ENCODE peak calls at places on chromosomes 11 and 22, in five cellular contexts. One of them, this sample, is unnamed.

GRCh38 chr11:122977455-122978302 is 4.0 kb downstream of the BSX start:
- DNase-seq in AG09309: no peak
- DNase-seq in NCI-H2029 treated with DMSO at 0.1 percent for 48 hours: peak; percentile 14
- DNase-seq in kidney tubule cell: no peak
- DNase-seq in left cardiac atrium: no peak
- DNase-seq in this sample: no peak

GRCh38 chr22:46245515-46245914 is 4.6 kb downstream of the CDPF1 start:
- DNase-seq in AG09309: no peak
- DNase-seq in NCI-H2029 treated with DMSO at 0.1 percent for 48 hours: peak; percentile 76
- DNase-seq in kidney tubule cell: peak; percentile 32
- DNase-seq in left cardiac atrium: peak; percentile 74
- DNase-seq in this sample: peak; percentile 79

GRCh38 chr22:25542720-25543402 is 21.6 kb upstream of the GRK3 start:
- DNase-seq in AG09309: no peak
- DNase-seq in NCI-H2029 treated with DMSO at 0.1 percent for 48 hours: no peak
- DNase-seq in kidney tubule cell: no peak
- DNase-seq in left cardiac atrium: no peak
- DNase-seq in this sample: no peak

GRCh38 chr11:111777094-111778046 is 11.2 kb upstream of the PPP2R1B start:
- DNase-seq in AG09309: peak; percentile 64
- DNase-seq in NCI-H2029 treated with DMSO at 0.1 percent for 48 hours: peak; percentile 71
- DNase-seq in kidney tubule cell: peak; percentile 75
- DNase-seq in left cardiac atrium: no peak
- DNase-seq in this sample: no peak

GRCh38 chr22:24816841-24817240 is 10.8 kb downstream of the SGSM1 start:
- DNase-seq in AG09309: no peak
- DNase-seq in NCI-H2029 treated with DMSO at 0.1 percent for 48 hours: no peak
- DNase-seq in kidney tubule cell: no peak
- DNase-seq in left cardiac atrium: no peak
- DNase-seq in this sample: no peak

GRCh38 chr22:22486132-22486899 is 22.2 kb downstream of the ZNF280B start:
- DNase-seq in AG09309: no peak
- DNase-seq in NCI-H2029 treated with DMSO at 0.1 percent for 48 hours: no peak
- DNase-seq in kidney tubule cell: no peak
- DNase-seq in left cardiac atrium: no peak
- DNase-seq in this sample: no peak

GRCh38 chr22:39247379-39247778 is 2.6 kb upstream of the PDGFB start:
- DNase-seq in AG09309: no peak
- DNase-seq in NCI-H2029 treated with DMSO at 0.1 percent for 48 hours: no peak
- DNase-seq in kidney tubule cell: no peak
- DNase-seq in left cardiac atrium: no peak
- DNase-seq in this sample: no peak

GRCh38 chr22:30876925-30877553 is 91.5 kb downstream of the MORC2 start:
- DNase-seq in AG09309: no peak
- DNase-seq in NCI-H2029 treated with DMSO at 0.1 percent for 48 hours: no peak
- DNase-seq in kidney tubule cell: no peak
- DNase-seq in left cardiac atrium: peak; percentile 53
- DNase-seq in this sample: peak; percentile 74

GRCh38 chr11:122678406-122678805 is 22.9 kb downstream of the UBASH3B start:
- DNase-seq in AG09309: no peak
- DNase-seq in NCI-H2029 treated with DMSO at 0.1 percent for 48 hours: no peak
- DNase-seq in kidney tubule cell: peak; percentile 58
- DNase-seq in left cardiac atrium: no peak
- DNase-seq in this sample: no peak

GRCh38 chr11:4826425-4826824 is 5.3 kb downstream of the OR51F2 start:
- DNase-seq in AG09309: no peak
- DNase-seq in NCI-H2029 treated with DMSO at 0.1 percent for 48 hours: peak; percentile 47
- DNase-seq in kidney tubule cell: peak; percentile 29
- DNase-seq in left cardiac atrium: no peak
- DNase-seq in this sample: no peak

GRCh38 chr22:20117656-20118571 is 888 bp upstream of the TRMT2A start:
- DNase-seq in AG09309: no peak
- DNase-seq in NCI-H2029 treated with DMSO at 0.1 percent for 48 hours: no peak
- DNase-seq in kidney tubule cell: peak; percentile 28
- DNase-seq in left cardiac atrium: peak; percentile 48
- DNase-seq in this sample: no peak

GRCh38 chr11:32602657-32603410 is 19.2 kb downstream of the EIF3M start:
- DNase-seq in AG09309: no peak
- DNase-seq in NCI-H2029 treated with DMSO at 0.1 percent for 48 hours: no peak
- DNase-seq in kidney tubule cell: no peak
- DNase-seq in left cardiac atrium: no peak
- DNase-seq in this sample: no peak

GRCh38 chr11:26558191-26558590 is 13.9 kb downstream of the MUC15 start:
- DNase-seq in AG09309: no peak
- DNase-seq in NCI-H2029 treated with DMSO at 0.1 percent for 48 hours: no peak
- DNase-seq in kidney tubule cell: no peak
- DNase-seq in left cardiac atrium: no peak
- DNase-seq in this sample: no peak

GRCh38 chr22:28435960-28436359 is 243.7 kb downstream of the TTC28 start:
- DNase-seq in AG09309: no peak
- DNase-seq in NCI-H2029 treated with DMSO at 0.1 percent for 48 hours: no peak
- DNase-seq in kidney tubule cell: no peak
- DNase-seq in left cardiac atrium: no peak
- DNase-seq in this sample: no peak

GRCh38 chr22:46546466-46547178 is 9.2 kb upstream of the CELSR1 start:
- DNase-seq in AG09309: no peak
- DNase-seq in NCI-H2029 treated with DMSO at 0.1 percent for 48 hours: no peak
- DNase-seq in kidney tubule cell: peak; percentile 94
- DNase-seq in left cardiac atrium: peak; percentile 84
- DNase-seq in this sample: no peak

GRCh38 chr22:46159777-46160176 is 9.5 kb downstream of the PPARA start:
- DNase-seq in AG09309: no peak
- DNase-seq in NCI-H2029 treated with DMSO at 0.1 percent for 48 hours: no peak
- DNase-seq in kidney tubule cell: peak; percentile 65
- DNase-seq in left cardiac atrium: no peak
- DNase-seq in this sample: no peak

GRCh38 chr11:927871-928270 is 2.2 kb downstream of the AP2A2 start:
- DNase-seq in AG09309: no peak
- DNase-seq in NCI-H2029 treated with DMSO at 0.1 percent for 48 hours: no peak
- DNase-seq in kidney tubule cell: no peak
- DNase-seq in left cardiac atrium: no peak
- DNase-seq in this sample: no peak

GRCh38 chr11:75534291-75535038 is 8.7 kb upstream of the GDPD5 start:
- DNase-seq in AG09309: no peak
- DNase-seq in NCI-H2029 treated with DMSO at 0.1 percent for 48 hours: no peak
- DNase-seq in kidney tubule cell: no peak
- DNase-seq in left cardiac atrium: no peak
- DNase-seq in this sample: no peak

GRCh38 chr22:39363751-39364484 is 14.1 kb downstream of the SYNGR1 start:
- DNase-seq in AG09309: no peak
- DNase-seq in NCI-H2029 treated with DMSO at 0.1 percent for 48 hours: no peak
- DNase-seq in kidney tubule cell: no peak
- DNase-seq in left cardiac atrium: no peak
- DNase-seq in this sample: peak; percentile 58

GRCh38 chr11:118536726-118537125 is 5.7 kb downstream of the TMEM25 start:
- DNase-seq in AG09309: no peak
- DNase-seq in NCI-H2029 treated with DMSO at 0.1 percent for 48 hours: no peak
- DNase-seq in kidney tubule cell: no peak
- DNase-seq in left cardiac atrium: no peak
- DNase-seq in this sample: no peak

GRCh38 chr11:128573674-128574073 is 13.7 kb downstream of the ETS1 start:
- DNase-seq in AG09309: no peak
- DNase-seq in NCI-H2029 treated with DMSO at 0.1 percent for 48 hours: no peak
- DNase-seq in kidney tubule cell: no peak
- DNase-seq in left cardiac atrium: no peak
- DNase-seq in this sample: no peak

GRCh38 chr11:10805741-10806140 is 3.0 kb downstream of the EIF4G2 start:
- DNase-seq in AG09309: no peak
- DNase-seq in NCI-H2029 treated with DMSO at 0.1 percent for 48 hours: no peak
- DNase-seq in kidney tubule cell: no peak
- DNase-seq in left cardiac atrium: no peak
- DNase-seq in this sample: no peak

GRCh38 chr22:36928826-36929535 is 15.6 kb downstream of the CSF2RB start:
- DNase-seq in AG09309: no peak
- DNase-seq in NCI-H2029 treated with DMSO at 0.1 percent for 48 hours: no peak
- DNase-seq in kidney tubule cell: no peak
- DNase-seq in left cardiac atrium: no peak
- DNase-seq in this sample: no peak

GRCh38 chr11:75289919-75290318 is 49.3 kb downstream of the TPBGL start:
- DNase-seq in AG09309: no peak
- DNase-seq in NCI-H2029 treated with DMSO at 0.1 percent for 48 hours: no peak
- DNase-seq in kidney tubule cell: no peak
- DNase-seq in left cardiac atrium: no peak
- DNase-seq in this sample: no peak

GRCh38 chr11:129846508-129847335 is 31.1 kb downstream of the TMEM45B start:
- DNase-seq in AG09309: peak; percentile 93
- DNase-seq in NCI-H2029 treated with DMSO at 0.1 percent for 48 hours: peak; percentile 57
- DNase-seq in kidney tubule cell: peak; percentile 87
- DNase-seq in left cardiac atrium: no peak
- DNase-seq in this sample: no peak

GRCh38 chr11:26578998-26579635 is 7.1 kb upstream of the MUC15 start:
- DNase-seq in AG09309: no peak
- DNase-seq in NCI-H2029 treated with DMSO at 0.1 percent for 48 hours: no peak
- DNase-seq in kidney tubule cell: no peak
- DNase-seq in left cardiac atrium: no peak
- DNase-seq in this sample: no peak

GRCh38 chr11:27718346-27718852 is 18.1 kb upstream of the BDNF start:
- DNase-seq in AG09309: peak; percentile 94
- DNase-seq in NCI-H2029 treated with DMSO at 0.1 percent for 48 hours: peak; percentile 16
- DNase-seq in kidney tubule cell: peak; percentile 78
- DNase-seq in left cardiac atrium: no peak
- DNase-seq in this sample: peak; percentile 68

This sample was measured in dorsolateral prefrontal cortex.